ENCODE peak calls at places on chromosome 20, in four cellular contexts. P is HepG2, Z is GM12878, J is H1. G is an unnamed sample.

GRCh38 chr20:59670786-59671492 is 66.6 kb downstream of the PHACTR3 start:
- DNase-seq in Z (no peak), J (no peak), P (no peak), G (no peak)

GRCh38 chr20:51412333-51412761 is 130.2 kb downstream of the NFATC2 start:
- DNase-seq in P (no peak), J (no peak), Z (no peak), G (no peak)

GRCh38 chr20:32467506-32468312 is 109.6 kb downstream of the ASXL1 start:
- DNase-seq in P (no peak), J (no peak), Z (no peak), G (no peak)

GRCh38 chr20:2693286-2693995 is 861 bp downstream of the EBF4 start:
- DNase-seq in Z (no peak), P (no peak), J (no peak), G (no peak)

GRCh38 chr20:57211406-57211805 is 55.0 kb downstream of the BMP7 start:
- DNase-seq in J (no peak), Z (no peak), P (no peak), G (no peak)

GRCh38 chr20:63857751-63858392 is 3.4 kb upstream of the ABHD16B start:
- DNase-seq in Z (no peak), P (no peak), J (no peak), G (no peak)

GRCh38 chr20:31542201-31542842 is 28.1 kb downstream of the HM13 start:
- DNase-seq in J (no peak), P (no peak), Z (no peak), G (no peak)

GRCh38 chr20:41617059-41617921 is 887 bp downstream of the CHD6 start:
- DNase-seq in J (no peak), Z (no peak), P (peak; percentile 45), G (no peak)

GRCh38 chr20:40688129-40689099 is 622 bp downstream of the MAFB start:
- DNase-seq in P (no peak), Z (no peak), J (no peak), G (no peak)

GRCh38 chr20:53322651-53323050 is 271.0 kb downstream of the ZNF217 start:
- DNase-seq in P (no peak), Z (no peak), J (no peak), G (no peak)

GRCh38 chr20:57435498-57436222 is 44.5 kb downstream of the RBM38 start:
- DNase-seq in Z (no peak), J (no peak), P (peak; percentile 99), G (no peak)

GRCh38 chr20:22373164-22373895 is 211.0 kb downstream of the FOXA2 start:
- DNase-seq in P (no peak), Z (no peak), J (no peak), G (no peak)

GRCh38 chr20:9053108-9053507 is 15.8 kb upstream of the PLCB4 start:
- DNase-seq in P (no peak), J (no peak), Z (no peak), G (no peak)

GRCh38 chr20:64152906-64153305 is 11.3 kb upstream of the MYT1 start:
- DNase-seq in Z (no peak), P (no peak), J (no peak), G (no peak)

GRCh38 chr20:815914-816606 is 17.5 kb upstream of the FAM110A start:
- DNase-seq in P (peak; percentile 70), Z (no peak), J (peak; percentile 41), G (peak; percentile 71)

GRCh38 chr20:62924567-62925419 is 1.5 kb downstream of the DIDO1 start:
- DNase-seq in Z (no peak), J (no peak), P (peak; percentile 56), G (no peak)

GRCh38 chr20:15235799-15236198 is 898.4 kb upstream of the FLRT3 start:
- DNase-seq in P (no peak), J (no peak), Z (no peak), G (no peak)

GRCh38 chr20:35742741-35743523 is 872 bp upstream of the RBM39 start:
- DNase-seq in Z (peak; percentile 59), J (no peak), P (peak; percentile 69), G (no peak)

DNA sequence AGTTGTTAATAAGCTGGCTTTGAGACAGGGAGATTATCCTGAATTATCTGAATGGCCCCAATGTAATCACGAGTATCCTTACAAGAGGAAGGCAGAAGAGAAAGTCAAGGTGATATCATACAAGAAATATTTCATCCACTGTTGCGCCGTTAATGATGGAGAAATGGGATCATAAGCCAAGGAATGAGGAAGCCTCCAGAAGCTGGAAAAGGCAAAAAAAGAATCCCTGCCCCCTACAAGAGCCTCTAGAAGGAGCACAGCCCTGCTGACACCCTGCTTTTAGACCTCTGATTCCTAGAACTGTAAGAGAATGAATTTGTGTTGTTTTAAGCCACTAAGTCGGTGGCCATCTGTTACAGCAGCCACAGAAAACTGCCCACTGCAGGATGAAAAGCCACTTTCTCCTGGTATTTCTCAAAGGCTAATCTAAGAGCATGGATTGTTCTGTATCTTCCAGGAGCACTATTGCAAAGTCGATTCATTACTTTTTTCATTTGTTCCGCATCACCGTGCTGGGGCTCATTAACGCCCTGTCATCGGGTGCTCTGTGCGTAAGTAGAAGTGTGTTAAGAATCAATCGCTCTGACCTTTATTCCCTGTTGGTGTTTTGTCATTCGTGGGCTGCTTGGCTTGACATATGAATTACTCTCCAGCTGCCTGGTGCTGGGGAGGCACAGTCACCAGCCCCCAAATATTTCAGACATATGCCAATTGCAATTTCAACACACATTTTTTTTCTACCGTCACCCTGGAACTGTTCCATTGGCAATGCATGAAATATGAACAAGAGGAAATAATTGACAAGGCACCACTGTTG is 117.0 kb downstream of the PCSK2 start:
- DNase-seq in Z (no peak), J (no peak), P (no peak), G (no peak)
- TF ChIP-seq SUZ12 in Z (no peak), J (no peak), P (no peak), G (no peak)

GRCh38 chr20:48556956-48557355 is 270.8 kb downstream of the PREX1 start:
- DNase-seq in P (no peak), J (no peak), Z (no peak), G (no peak)
- TF ChIP-seq YY1 in P (no peak), J (no peak), Z (no peak), G (no peak)

GRCh38 chr20:12180107-12180661 is 262.5 kb downstream of the BTBD3 start:
- DNase-seq in Z (no peak), P (no peak), J (no peak), G (no peak)
- TF ChIP-seq SUZ12 in Z (no peak), P (no peak), J (no peak), G (no peak)

GRCh38 chr20:47843886-47844567 is 58.7 kb upstream of the SULF2 start:
- DNase-seq in J (no peak), Z (no peak), P (peak; percentile 28), G (peak; percentile 47)
- TF ChIP-seq YY1 in J (no peak), Z (no peak), P (no peak), G (no peak)

GRCh38 chr20:58645277-58645968 is 5.7 kb upstream of the STX16 start:
- DNase-seq in P (peak; percentile 59), Z (no peak), J (no peak), G (no peak)

GRCh38 chr20:58647814-58648501 is 3.1 kb upstream of the STX16 start:
- DNase-seq in J (no peak), P (no peak), Z (no peak), G (no peak)

GRCh38 chr20:58649288-58650180 is 1.5 kb upstream of the STX16 start:
- DNase-seq in P (no peak), Z (no peak), J (no peak), G (no peak)

GRCh38 chr20:58647162-58647813 is 3.8 kb upstream of the STX16 start:
- DNase-seq in Z (no peak), J (no peak), P (no peak), G (no peak)

GRCh38 chr20:58646703-58647102 is 4.4 kb upstream of the STX16 start:
- DNase-seq in Z (no peak), J (no peak), P (no peak), G (no peak)
- TF ChIP-seq SUZ12 in Z (no peak), J (no peak), P (no peak), G (no peak)